ENCODE peak calls at places on chromosomes 6 and 20, in seven cellular contexts. F is mucosa of descending colon, L is type B pancreatic cell, K is lower lobe of right lung, E is choroid plexus epithelial cell, A is A549, H is ovary. W is an unnamed sample.

GRCh38 chr20:46174469-46175126 is 56.5 kb downstream of the CD40 start:
- DNase-seq in F (peak), L (peak), K (peak), E (peak), A (peak), H (peak), W (peak)

GRCh38 chr20:45646898-45647297 is 15.8 kb upstream of the WFDC9 start:
- DNase-seq in F (no peak), L (no peak), K (no peak), E (no peak), A (no peak), H (no peak), W (no peak)

GRCh38 chr20:52895662-52896061 is 76.5 kb upstream of the TSHZ2 start:
- DNase-seq in F (no peak), L (no peak), K (no peak), E (no peak), A (no peak), H (no peak), W (no peak)

GRCh38 chr20:44104807-44105517 is 82.0 kb downstream of the JPH2 start:
- DNase-seq in F (no peak), L (no peak), K (no peak), E (peak), A (peak), H (no peak), W (no peak)

GRCh38 chr20:55264825-55265224 is 740.5 kb downstream of the CBLN4 start:
- DNase-seq in F (no peak), L (no peak), K (no peak), E (no peak), A (no peak), H (no peak), W (no peak)

GRCh38 chr20:45972500-45973183 is 639 bp upstream of the ZNF335 start:
- DNase-seq in F (no peak), L (no peak), K (peak), E (no peak), A (no peak), H (no peak), W (no peak)

GRCh38 chr6:34709386-34709785 is 12.8 kb upstream of the ILRUN start:
- DNase-seq in F (peak), L (no peak), K (peak), E (peak), A (no peak), H (peak), W (no peak)

GRCh38 chr6:135938588-135939215 is 87.2 kb downstream of the PDE7B start:
- DNase-seq in F (no peak), L (no peak), K (no peak), E (peak), A (peak), H (peak), W (no peak)

GRCh38 chr6:24126586-24127192 is 674 bp downstream of the NRSN1 start:
- DNase-seq in F (no peak), L (peak), K (no peak), E (peak), A (peak), H (no peak), W (peak)

GRCh38 chr20:52812231-52812847 is 159.8 kb upstream of the TSHZ2 start:
- DNase-seq in F (no peak), L (no peak), K (no peak), E (no peak), A (peak), H (no peak), W (no peak)

GRCh38 chr6:5190467-5190866 is 70.3 kb downstream of the LYRM4 start:
- DNase-seq in F (no peak), L (no peak), K (no peak), E (peak), A (peak), H (no peak), W (no peak)

GRCh38 chr6:55729665-55730064 is 145.7 kb downstream of the BMP5 start:
- DNase-seq in F (no peak), L (no peak), K (no peak), E (peak), A (no peak), H (no peak), W (no peak)

GRCh38 chr6:75752365-75752764 is 3.3 kb downstream of the MYO6 start:
- DNase-seq in F (no peak), L (no peak), K (no peak), E (peak), A (no peak), H (no peak), W (no peak)

GRCh38 chr6:27617700-27618689 is 145.1 kb upstream of the ZNF184 start:
- DNase-seq in F (no peak), L (no peak), K (no peak), E (peak), A (peak), H (no peak), W (no peak)

GRCh38 chr6:2118136-2118535 is 127.3 kb downstream of the GMDS start:
- DNase-seq in F (no peak), L (no peak), K (no peak), E (no peak), A (no peak), H (no peak), W (no peak)

GRCh38 chr6:86459978-86460377 is 477.4 kb upstream of the HTR1E start:
- DNase-seq in F (no peak), L (no peak), K (no peak), E (no peak), A (no peak), H (no peak), W (no peak)

GRCh38 chr20:9344080-9344920 is 170.1 kb upstream of the LAMP5 start:
- DNase-seq in F (no peak), L (no peak), K (no peak), E (peak), A (no peak), H (no peak), W (no peak)

GRCh38 chr6:77337392-77337791 is 125.9 kb downstream of the HTR1B start:
- DNase-seq in F (no peak), L (no peak), K (no peak), E (no peak), A (no peak), H (no peak), W (no peak)

GRCh38 chr6:38789256-38789655 is 74.1 kb downstream of the DNAH8 start:
- DNase-seq in F (no peak), L (no peak), K (no peak), E (no peak), A (no peak), H (no peak), W (no peak)

GRCh38 chr6:41000248-41000647 is 38.8 kb downstream of the UNC5CL start:
- DNase-seq in F (no peak), L (no peak), K (no peak), E (no peak), A (no peak), H (no peak), W (no peak)

GRCh38 chr6:57435475-57436163 is 118.2 kb downstream of the PRIM2 start:
- DNase-seq in F (no peak), L (no peak), K (no peak), E (no peak), A (no peak), H (no peak), W (no peak)

GRCh38 chr6:65927141-65927540 is 220.1 kb upstream of the EYS start:
- DNase-seq in F (no peak), L (no peak), K (no peak), E (no peak), A (no peak), H (no peak), W (no peak)

GRCh38 chr6:45710304-45710821 is 305.3 kb downstream of the CLIC5 start:
- DNase-seq in F (peak), L (peak), K (peak), E (peak), A (peak), H (no peak), W (no peak)

DNA sequence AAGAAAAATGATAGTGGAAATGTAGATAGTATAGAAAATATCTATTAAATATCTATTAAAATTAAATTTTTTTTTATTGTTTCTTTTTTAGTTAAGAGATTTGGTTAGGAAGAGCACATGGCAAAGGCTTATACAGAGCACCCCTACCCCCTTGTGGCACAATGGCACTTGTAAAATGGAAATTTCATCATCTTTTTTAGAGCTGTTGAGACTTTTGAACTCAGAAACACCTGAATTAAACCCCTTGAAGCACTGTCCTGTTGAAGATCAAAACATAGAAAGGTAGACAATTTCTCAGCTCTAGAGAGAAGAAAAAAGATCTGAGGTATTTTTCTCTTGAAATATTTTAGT is 572.4 kb downstream of the PKHD1 start:
- DNase-seq in F (no peak), L (no peak), K (no peak), E (no peak), A (no peak), H (no peak), W (no peak)
- TF ChIP-seq CTCF in F (no peak), L (peak), K (no peak), E (no peak), A (no peak), H (no peak), W (peak)

GRCh38 chr6:28920281-28920680 is 3.5 kb downstream of the TRIM27 start:
- DNase-seq in F (no peak), L (no peak), K (no peak), E (no peak), A (no peak), H (no peak), W (no peak)

GRCh38 chr6:28922004-28922840 is 1.6 kb downstream of the TRIM27 start:
- DNase-seq in F (no peak), L (no peak), K (no peak), E (peak), A (peak), H (no peak), W (no peak)

GRCh38 chr6:28922841-28923317 is 906 bp downstream of the TRIM27 start:
- DNase-seq in F (no peak), L (no peak), K (no peak), E (peak), A (peak), H (no peak), W (peak)

GRCh38 chr6:28927856-28928255 is 4.1 kb upstream of the TRIM27 start:
- DNase-seq in F (no peak), L (no peak), K (no peak), E (no peak), A (no peak), H (no peak), W (no peak)

GRCh38 chr6:28923318-28924102 is at the start of gene TRIM27:
- DNase-seq in F (peak), L (peak), K (peak), E (peak), A (peak), H (peak), W (peak)
- TF ChIP-seq CTCF in F (no peak), L (peak), K (no peak), E (no peak), A (no peak), H (no peak), W (no peak)

GRCh38 chr6:44667668-44668390 is 280.3 kb downstream of the CDC5L start:
- DNase-seq in F (peak), L (no peak), K (no peak), E (peak), A (peak), H (no peak), W (peak)
- TF ChIP-seq CTCF in F (peak), L (peak), K (peak), E (peak), A (peak), H (no peak), W (peak)

GRCh38 chr6:125674230-125674629 is 75.2 kb upstream of the HEY2 start:
- DNase-seq in F (no peak), L (no peak), K (no peak), E (no peak), A (no peak), H (no peak), W (no peak)
- TF ChIP-seq CTCF in F (no peak), L (no peak), K (no peak), E (no peak), A (no peak), H (no peak), W (no peak)

DNA sequence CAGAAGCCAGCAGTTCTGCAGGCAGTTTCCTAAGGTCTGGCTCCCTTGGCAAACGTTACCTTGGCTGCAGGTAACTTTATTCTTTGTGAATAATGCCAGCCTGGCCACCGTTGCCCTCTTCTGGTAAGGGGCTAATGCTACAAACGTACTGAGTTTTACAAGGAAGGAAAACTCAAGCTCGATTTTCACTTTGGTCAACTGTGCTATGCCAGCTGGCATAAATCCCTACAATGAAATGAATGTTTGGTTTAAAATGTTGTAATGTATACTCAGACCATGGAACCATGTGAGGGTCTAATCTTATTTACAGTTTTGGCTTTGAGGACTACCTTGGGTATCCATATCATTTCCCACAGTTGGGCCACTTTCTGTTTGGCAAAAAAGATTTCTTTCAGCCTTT is 101.4 kb downstream of the SLX4IP start:
- DNase-seq in F (no peak), L (no peak), K (peak), E (peak), A (peak), H (no peak), W (no peak)
- TF ChIP-seq CTCF in F (no peak), L (peak), K (peak), E (peak), A (peak), H (no peak), W (peak)

GRCh38 chr6:168232989-168233874 is 86.3 kb downstream of the DACT2 start:
- DNase-seq in F (no peak), L (no peak), K (no peak), E (no peak), A (peak), H (no peak), W (no peak)
- TF ChIP-seq CTCF in F (no peak), L (no peak), K (no peak), E (peak), A (no peak), H (no peak), W (no peak)

GRCh38 chr6:36757206-36757605 is 59.6 kb downstream of the RAB44 start:
- DNase-seq in F (no peak), L (no peak), K (no peak), E (no peak), A (no peak), H (no peak), W (no peak)

GRCh38 chr6:36758516-36759176 is 61.0 kb downstream of the RAB44 start:
- DNase-seq in F (peak), L (no peak), K (no peak), E (no peak), A (no peak), H (no peak), W (no peak)

GRCh38 chr6:36757943-36758508 is 60.4 kb downstream of the RAB44 start:
- DNase-seq in F (no peak), L (no peak), K (no peak), E (no peak), A (no peak), H (no peak), W (no peak)

GRCh38 chr6:36760685-36761435 is 63.2 kb downstream of the RAB44 start:
- DNase-seq in F (no peak), L (no peak), K (no peak), E (no peak), A (no peak), H (no peak), W (no peak)

GRCh38 chr6:36759177-36759757 is 61.6 kb downstream of the RAB44 start:
- DNase-seq in F (peak), L (peak), K (peak), E (peak), A (peak), H (peak), W (peak)
- TF ChIP-seq CTCF in F (peak), L (peak), K (peak), E (peak), A (peak), H (peak), W (peak)

DNA sequence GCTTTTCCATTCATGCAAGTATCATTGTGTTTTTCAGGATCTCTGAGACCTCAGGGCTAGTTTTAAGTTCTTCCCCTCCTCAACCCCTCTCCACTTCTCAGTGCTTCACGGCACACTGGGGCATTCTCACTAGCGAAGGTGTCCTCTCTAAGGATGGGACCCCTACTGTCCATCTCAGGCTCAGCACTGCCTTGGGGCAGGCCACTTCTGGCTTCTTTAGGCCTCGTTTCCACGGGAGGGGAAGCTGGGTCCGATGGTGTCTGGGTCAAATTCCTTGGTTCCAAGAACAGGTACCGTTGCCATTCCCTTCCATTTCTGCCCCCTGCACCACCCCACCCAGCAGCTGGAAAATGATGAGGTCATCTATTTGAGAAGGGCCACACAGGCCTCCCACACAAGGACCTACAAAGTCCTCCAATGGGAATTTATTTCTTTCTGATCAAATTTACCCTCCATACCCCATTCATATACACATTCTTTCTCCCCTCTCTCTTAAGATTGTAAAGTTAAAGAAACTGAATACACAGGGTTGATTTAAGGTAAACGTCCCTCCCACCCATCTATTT is 17.2 kb downstream of the GNAS start:
- DNase-seq in F (no peak), L (peak), K (no peak), E (no peak), A (no peak), H (no peak), W (no peak)
- TF ChIP-seq CTCF in F (no peak), L (no peak), K (no peak), E (peak), A (no peak), H (no peak), W (no peak)

GRCh38 chr6:26249959-26250805 is 114.8 kb upstream of the BTN3A2 start:
- DNase-seq in F (peak), L (no peak), K (peak), E (peak), A (peak), H (no peak), W (peak)

GRCh38 chr6:26254666-26255176 is 110.3 kb upstream of the BTN3A2 start:
- DNase-seq in F (no peak), L (no peak), K (no peak), E (no peak), A (no peak), H (no peak), W (no peak)

GRCh38 chr6:26249709-26249958 is 115.4 kb upstream of the BTN3A2 start:
- DNase-seq in F (no peak), L (no peak), K (no peak), E (no peak), A (no peak), H (no peak), W (no peak)

GRCh38 chr6:26250806-26251075 is 114.3 kb upstream of the BTN3A2 start:
- DNase-seq in F (no peak), L (no peak), K (no peak), E (peak), A (no peak), H (no peak), W (no peak)

DNA sequence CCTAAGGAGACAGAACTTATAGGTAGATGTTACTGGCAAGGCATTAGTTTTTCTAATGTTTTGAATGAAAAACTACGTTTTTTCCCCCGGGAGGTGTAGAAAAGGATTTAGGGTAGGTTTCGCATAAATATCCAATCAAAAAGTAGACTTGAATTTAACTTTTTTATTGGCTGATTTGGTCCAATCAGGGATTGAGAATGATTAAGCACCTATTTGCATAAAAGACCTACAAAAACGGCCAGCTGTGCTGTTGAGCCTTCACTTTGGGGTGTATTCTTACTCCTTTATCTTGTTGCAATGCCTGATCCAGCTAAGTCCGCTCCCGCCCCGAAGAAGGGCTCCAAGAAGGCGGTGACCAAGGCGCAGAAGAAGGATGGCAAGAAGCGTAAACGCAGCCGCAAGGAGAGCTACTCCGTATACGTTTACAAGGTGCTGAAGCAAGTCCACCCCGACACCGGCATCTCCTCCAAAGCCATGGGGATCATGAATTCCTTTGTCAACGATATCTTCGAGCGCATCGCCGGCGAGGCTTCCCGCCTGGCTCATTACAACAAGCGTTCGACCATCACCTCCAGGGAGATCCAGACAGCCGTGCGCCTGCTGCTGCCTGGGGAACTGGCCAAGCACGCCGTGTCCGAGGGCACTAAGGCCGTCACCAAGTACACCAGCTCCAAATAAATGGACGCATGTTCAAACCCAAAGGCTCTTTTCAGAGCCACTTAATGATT is 113.5 kb upstream of the BTN3A2 start:
- DNase-seq in F (peak), L (no peak), K (peak), E (peak), A (no peak), H (no peak), W (peak)
- TF ChIP-seq CTCF in F (no peak), L (no peak), K (no peak), E (no peak), A (no peak), H (no peak), W (no peak)

GRCh38 chr6:161444464-161444863 is 170.6 kb upstream of the AGPAT4 start:
- DNase-seq in F (no peak), L (no peak), K (no peak), E (peak), A (no peak), H (peak), W (peak)
- TF ChIP-seq CTCF in F (no peak), L (peak), K (no peak), E (peak), A (no peak), H (no peak), W (peak)

W was measured in neural crest cell.